ENCODE peak calls at places on chromosomes 16 and 17, in six cellular contexts. One of them, this sample, is unnamed.

GRCh38 chr17:38449364-38449763 is 21.1 kb downstream of the ARHGAP23 start:
- DNase-seq in heart right ventricle: no peak
- DNase-seq in ovary: no peak
- DNase-seq in suprapubic skin: no peak
- DNase-seq in keratinocyte: peak
- DNase-seq in OCI-LY7: no peak
- DNase-seq in this sample: no peak

GRCh38 chr16:6153901-6154300 is 1056.3 kb upstream of the EEF2KMT start:
- DNase-seq in heart right ventricle: no peak
- DNase-seq in ovary: no peak
- DNase-seq in suprapubic skin: no peak
- DNase-seq in keratinocyte: no peak
- DNase-seq in OCI-LY7: no peak
- DNase-seq in this sample: no peak

GRCh38 chr17:4858880-4859260 is 25.7 kb downstream of the MINK1 start:
- DNase-seq in heart right ventricle: peak
- DNase-seq in ovary: no peak
- DNase-seq in suprapubic skin: no peak
- DNase-seq in keratinocyte: peak
- DNase-seq in OCI-LY7: no peak
- DNase-seq in this sample: no peak

GRCh38 chr16:35745191-35745590 is 2285.8 kb downstream of the TP53TG3F start:
- DNase-seq in heart right ventricle: no peak
- DNase-seq in ovary: no peak
- DNase-seq in suprapubic skin: no peak
- DNase-seq in keratinocyte: no peak
- DNase-seq in OCI-LY7: no peak
- DNase-seq in this sample: no peak

GRCh38 chr16:3835089-3835602 is 45.4 kb downstream of the CREBBP start:
- DNase-seq in heart right ventricle: no peak
- DNase-seq in ovary: no peak
- DNase-seq in suprapubic skin: no peak
- DNase-seq in keratinocyte: no peak
- DNase-seq in OCI-LY7: no peak
- DNase-seq in this sample: no peak

GRCh38 chr16:3458852-3459361 is 15.4 kb downstream of the NAA60 start:
- DNase-seq in heart right ventricle: no peak
- DNase-seq in ovary: no peak
- DNase-seq in suprapubic skin: no peak
- DNase-seq in keratinocyte: no peak
- DNase-seq in OCI-LY7: peak
- DNase-seq in this sample: no peak

GRCh38 chr16:785563-786535 is 2.3 kb downstream of the RPUSD1 start:
- DNase-seq in heart right ventricle: peak
- DNase-seq in ovary: peak
- DNase-seq in suprapubic skin: peak
- DNase-seq in keratinocyte: no peak
- DNase-seq in OCI-LY7: peak
- DNase-seq in this sample: no peak

GRCh38 chr16:55035037-55035436 is 104.4 kb downstream of the IRX5 start:
- DNase-seq in heart right ventricle: no peak
- DNase-seq in ovary: no peak
- DNase-seq in suprapubic skin: peak
- DNase-seq in keratinocyte: no peak
- DNase-seq in OCI-LY7: peak
- DNase-seq in this sample: no peak

GRCh38 chr16:19625039-19625438 is 69.5 kb downstream of the VPS35L start:
- DNase-seq in heart right ventricle: no peak
- DNase-seq in ovary: no peak
- DNase-seq in suprapubic skin: no peak
- DNase-seq in keratinocyte: no peak
- DNase-seq in OCI-LY7: no peak
- DNase-seq in this sample: no peak

GRCh38 chr17:80892900-80893603 is 98.6 kb upstream of the CHMP6 start:
- DNase-seq in heart right ventricle: no peak
- DNase-seq in ovary: no peak
- DNase-seq in suprapubic skin: no peak
- DNase-seq in keratinocyte: peak
- DNase-seq in OCI-LY7: no peak
- DNase-seq in this sample: no peak

GRCh38 chr17:28755486-28755885 is 11.7 kb downstream of the TRAF4 start:
- DNase-seq in heart right ventricle: no peak
- DNase-seq in ovary: no peak
- DNase-seq in suprapubic skin: no peak
- DNase-seq in keratinocyte: no peak
- DNase-seq in OCI-LY7: no peak
- DNase-seq in this sample: no peak

GRCh38 chr16:80620656-80621605 is 80.1 kb downstream of the DYNLRB2 start:
- DNase-seq in heart right ventricle: no peak
- DNase-seq in ovary: no peak
- DNase-seq in suprapubic skin: no peak
- DNase-seq in keratinocyte: no peak
- DNase-seq in OCI-LY7: no peak
- DNase-seq in this sample: no peak

GRCh38 chr16:82226327-82226726 is 56.3 kb upstream of the MPHOSPH6 start:
- DNase-seq in heart right ventricle: no peak
- DNase-seq in ovary: no peak
- DNase-seq in suprapubic skin: no peak
- DNase-seq in keratinocyte: no peak
- DNase-seq in OCI-LY7: no peak
- DNase-seq in this sample: no peak

GRCh38 chr17:55817273-55817709 is 66.4 kb downstream of the PCTP start:
- DNase-seq in heart right ventricle: no peak
- DNase-seq in ovary: no peak
- DNase-seq in suprapubic skin: no peak
- DNase-seq in keratinocyte: no peak
- DNase-seq in OCI-LY7: no peak
- DNase-seq in this sample: no peak

GRCh38 chr17:83203472-83204221 is 124.2 kb downstream of the METRNL start:
- DNase-seq in heart right ventricle: no peak
- DNase-seq in ovary: peak
- DNase-seq in suprapubic skin: peak
- DNase-seq in keratinocyte: no peak
- DNase-seq in OCI-LY7: no peak
- DNase-seq in this sample: no peak

GRCh38 chr17:38852771-38853291 is 690 bp downstream of the RPL23 start:
- DNase-seq in heart right ventricle: no peak
- DNase-seq in ovary: no peak
- DNase-seq in suprapubic skin: no peak
- DNase-seq in keratinocyte: no peak
- DNase-seq in OCI-LY7: peak
- DNase-seq in this sample: no peak

GRCh38 chr17:60065136-60065535 is 13.6 kb downstream of the HEATR6 start:
- DNase-seq in heart right ventricle: no peak
- DNase-seq in ovary: no peak
- DNase-seq in suprapubic skin: no peak
- DNase-seq in keratinocyte: no peak
- DNase-seq in OCI-LY7: no peak
- DNase-seq in this sample: no peak

GRCh38 chr17:66829883-66830282 is 5.0 kb upstream of the CACNG5 start:
- DNase-seq in heart right ventricle: no peak
- DNase-seq in ovary: no peak
- DNase-seq in suprapubic skin: no peak
- DNase-seq in keratinocyte: no peak
- DNase-seq in OCI-LY7: no peak
- DNase-seq in this sample: no peak

GRCh38 chr16:4157376-4157825 is 41.2 kb upstream of the ADCY9 start:
- DNase-seq in heart right ventricle: no peak
- DNase-seq in ovary: no peak
- DNase-seq in suprapubic skin: no peak
- DNase-seq in keratinocyte: no peak
- DNase-seq in OCI-LY7: no peak
- DNase-seq in this sample: no peak

GRCh38 chr16:11198817-11199216 is 57.2 kb downstream of the SOCS1 start:
- DNase-seq in heart right ventricle: no peak
- DNase-seq in ovary: no peak
- DNase-seq in suprapubic skin: no peak
- DNase-seq in keratinocyte: no peak
- DNase-seq in OCI-LY7: peak
- DNase-seq in this sample: no peak

GRCh38 chr16:71895679-71896385 is 501 bp downstream of the IST1 start:
- DNase-seq in heart right ventricle: peak
- DNase-seq in ovary: no peak
- DNase-seq in suprapubic skin: no peak
- DNase-seq in keratinocyte: no peak
- DNase-seq in OCI-LY7: peak
- DNase-seq in this sample: no peak

GRCh38 chr16:75491876-75492275 is 3.4 kb downstream of the CHST6 start:
- DNase-seq in heart right ventricle: no peak
- DNase-seq in ovary: no peak
- DNase-seq in suprapubic skin: no peak
- DNase-seq in keratinocyte: no peak
- DNase-seq in OCI-LY7: peak
- DNase-seq in this sample: no peak

GRCh38 chr17:50137050-50137449 is 7.1 kb upstream of the SAMD14 start:
- DNase-seq in heart right ventricle: no peak
- DNase-seq in ovary: no peak
- DNase-seq in suprapubic skin: no peak
- DNase-seq in keratinocyte: no peak
- DNase-seq in OCI-LY7: no peak
- DNase-seq in this sample: no peak

GRCh38 chr17:28008526-28008925 is 34.0 kb upstream of the NLK start:
- DNase-seq in heart right ventricle: peak
- DNase-seq in ovary: no peak
- DNase-seq in suprapubic skin: no peak
- DNase-seq in keratinocyte: peak
- DNase-seq in OCI-LY7: peak
- DNase-seq in this sample: peak

GRCh38 chr16:77882359-77882758 is 94.0 kb downstream of the VAT1L start:
- DNase-seq in heart right ventricle: no peak
- DNase-seq in ovary: no peak
- DNase-seq in suprapubic skin: no peak
- DNase-seq in keratinocyte: no peak
- DNase-seq in OCI-LY7: no peak
- DNase-seq in this sample: no peak

GRCh38 chr16:17339764-17340541 is 130.8 kb downstream of the XYLT1 start:
- DNase-seq in heart right ventricle: no peak
- DNase-seq in ovary: no peak
- DNase-seq in suprapubic skin: no peak
- DNase-seq in keratinocyte: no peak
- DNase-seq in OCI-LY7: no peak
- DNase-seq in this sample: no peak

GRCh38 chr17:21532763-21533385 is 156.7 kb downstream of the KCNJ12 start:
- DNase-seq in heart right ventricle: no peak
- DNase-seq in ovary: no peak
- DNase-seq in suprapubic skin: no peak
- DNase-seq in keratinocyte: no peak
- DNase-seq in OCI-LY7: no peak
- DNase-seq in this sample: no peak

GRCh38 chr17:63249256-63250006 is 196.7 kb downstream of the CYB561 start:
- DNase-seq in heart right ventricle: no peak
- DNase-seq in ovary: no peak
- DNase-seq in suprapubic skin: no peak
- DNase-seq in keratinocyte: no peak
- DNase-seq in OCI-LY7: no peak
- DNase-seq in this sample: no peak

GRCh38 chr16:3752984-3753383 is 35.7 kb upstream of the TRAP1 start:
- DNase-seq in heart right ventricle: no peak
- DNase-seq in ovary: no peak
- DNase-seq in suprapubic skin: peak
- DNase-seq in keratinocyte: no peak
- DNase-seq in OCI-LY7: no peak
- DNase-seq in this sample: no peak

DNA sequence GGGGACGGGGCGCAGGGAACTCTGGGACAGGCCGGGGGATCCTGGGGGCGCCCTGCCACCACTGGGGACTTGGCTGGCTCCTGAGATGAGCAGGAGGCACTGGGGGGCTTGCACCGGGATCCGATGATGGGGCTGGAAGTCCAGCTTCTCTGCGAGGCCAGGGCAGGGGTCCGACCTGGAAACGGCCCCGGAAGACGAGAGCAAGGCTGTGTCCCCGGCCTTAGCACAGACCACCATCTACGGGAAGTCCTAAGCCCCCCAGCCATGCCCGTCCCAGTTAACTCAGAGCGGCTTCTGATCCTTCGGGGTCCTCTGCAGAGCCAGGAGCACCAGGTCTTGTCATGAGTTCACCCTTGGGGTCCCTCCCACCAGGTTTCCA is 573 bp downstream of the CDT1 start:
- DNase-seq in heart right ventricle: no peak
- DNase-seq in ovary: no peak
- DNase-seq in suprapubic skin: no peak
- DNase-seq in keratinocyte: no peak
- DNase-seq in OCI-LY7: no peak
- DNase-seq in this sample: no peak
- H3K4me3 ChIP-seq in heart right ventricle: peak
- H3K4me3 ChIP-seq in ovary: no peak
- H3K4me3 ChIP-seq in suprapubic skin: peak
- H3K4me3 ChIP-seq in keratinocyte: peak
- H3K4me3 ChIP-seq in OCI-LY7: peak
- H3K4me3 ChIP-seq in this sample: peak

GRCh38 chr16:28139530-28139929 is 72.2 kb downstream of the XPO6 start:
- DNase-seq in heart right ventricle: no peak
- DNase-seq in ovary: no peak
- DNase-seq in suprapubic skin: no peak
- DNase-seq in keratinocyte: no peak
- DNase-seq in OCI-LY7: no peak
- DNase-seq in this sample: no peak
- TF ChIP-seq CTCF in heart right ventricle: peak
- TF ChIP-seq CTCF in ovary: no peak
- TF ChIP-seq CTCF in suprapubic skin: no peak
- TF ChIP-seq CTCF in keratinocyte: no peak
- TF ChIP-seq CTCF in OCI-LY7: no peak
- TF ChIP-seq CTCF in this sample: no peak

GRCh38 chr16:27318399-27319256 is 4.9 kb downstream of the IL4R start:
- DNase-seq in heart right ventricle: no peak
- DNase-seq in ovary: no peak
- DNase-seq in suprapubic skin: peak
- DNase-seq in keratinocyte: peak
- DNase-seq in OCI-LY7: peak
- DNase-seq in this sample: no peak

GRCh38 chr16:27315333-27316037 is 1.7 kb downstream of the IL4R start:
- DNase-seq in heart right ventricle: peak
- DNase-seq in ovary: no peak
- DNase-seq in suprapubic skin: no peak
- DNase-seq in keratinocyte: peak
- DNase-seq in OCI-LY7: peak
- DNase-seq in this sample: no peak

GRCh38 chr16:27317738-27318398 is 4.1 kb downstream of the IL4R start:
- DNase-seq in heart right ventricle: no peak
- DNase-seq in ovary: no peak
- DNase-seq in suprapubic skin: peak
- DNase-seq in keratinocyte: no peak
- DNase-seq in OCI-LY7: no peak
- DNase-seq in this sample: no peak

GRCh38 chr16:27316038-27316680 is 2.4 kb downstream of the IL4R start:
- DNase-seq in heart right ventricle: no peak
- DNase-seq in ovary: no peak
- DNase-seq in suprapubic skin: peak
- DNase-seq in keratinocyte: no peak
- DNase-seq in OCI-LY7: no peak
- DNase-seq in this sample: no peak

GRCh38 chr16:27317320-27317719 is 3.5 kb downstream of the IL4R start:
- DNase-seq in heart right ventricle: no peak
- DNase-seq in ovary: no peak
- DNase-seq in suprapubic skin: peak
- DNase-seq in keratinocyte: peak
- DNase-seq in OCI-LY7: no peak
- DNase-seq in this sample: no peak
- H3K4me3 ChIP-seq in heart right ventricle: no peak
- H3K4me3 ChIP-seq in ovary: no peak
- H3K4me3 ChIP-seq in suprapubic skin: no peak
- H3K4me3 ChIP-seq in keratinocyte: no peak
- H3K4me3 ChIP-seq in OCI-LY7: peak
- H3K4me3 ChIP-seq in this sample: no peak

GRCh38 chr17:78174870-78175642 is 6.7 kb downstream of the SYNGR2 start:
- DNase-seq in heart right ventricle: no peak
- DNase-seq in ovary: no peak
- DNase-seq in suprapubic skin: no peak
- DNase-seq in keratinocyte: no peak
- DNase-seq in OCI-LY7: peak
- DNase-seq in this sample: no peak
- TF ChIP-seq CTCF in heart right ventricle: no peak
- TF ChIP-seq CTCF in ovary: no peak
- TF ChIP-seq CTCF in suprapubic skin: no peak
- TF ChIP-seq CTCF in keratinocyte: peak
- TF ChIP-seq CTCF in OCI-LY7: peak
- TF ChIP-seq CTCF in this sample: no peak

This sample was measured in HFF-Myc.